ENCODE peak calls at places on chromosomes 2 and 18, in nine cellular contexts. M is hepatocyte, O is fibroblast of lung, R is HepG2, Y is K562, U is DND-41, P is IMR-90, Q is astrocyte, B is H9. J is an unnamed sample.

GRCh38 chr2:17879137-17879912 is 858 bp downstream of the KCNS3 start:
- DNase-seq in M (peak), O (peak), R (no peak), Y (peak), U (no peak), P (peak), Q (peak), B (peak), J (peak)

GRCh38 chr18:12308386-12309100 is 502 bp downstream of the TUBB6 start:
- DNase-seq in M (peak), O (peak), R (peak), Y (peak), U (no peak), P (peak), Q (peak), B (peak), J (peak)

GRCh38 chr2:238267341-238267710 is 21.1 kb downstream of the PER2 start:
- DNase-seq in M (no peak), O (peak), R (no peak), Y (no peak), U (no peak), P (peak), Q (no peak), B (no peak), J (no peak)

GRCh38 chr2:33275689-33276444 is 200.6 kb upstream of the RASGRP3 start:
- DNase-seq in M (peak), O (peak), R (peak), Y (peak), U (no peak), P (peak), Q (peak), B (no peak), J (peak)

GRCh38 chr2:205612661-205613060 is 69.6 kb upstream of the NRP2 start:
- DNase-seq in M (no peak), O (peak), R (no peak), Y (peak), U (peak), P (no peak), Q (no peak), B (no peak), J (no peak)

GRCh38 chr18:74976331-74976909 is 232.5 kb downstream of the PTGR3 start:
- DNase-seq in M (no peak), O (no peak), R (peak), Y (no peak), U (no peak), P (no peak), Q (no peak), B (no peak), J (no peak)

GRCh38 chr2:99689135-99689742 is 199.4 kb upstream of the REV1 start:
- DNase-seq in M (no peak), O (no peak), R (no peak), Y (no peak), U (no peak), P (no peak), Q (no peak), B (no peak), J (peak)

GRCh38 chr2:148917431-148917830 is 42.4 kb downstream of the KIF5C start:
- DNase-seq in M (no peak), O (no peak), R (no peak), Y (no peak), U (no peak), P (no peak), Q (no peak), B (no peak), J (no peak)

GRCh38 chr2:124763611-124764010 is 738.5 kb downstream of the CNTNAP5 start:
- DNase-seq in M (no peak), O (no peak), R (no peak), Y (no peak), U (no peak), P (no peak), Q (no peak), B (no peak), J (no peak)

GRCh38 chr2:47203996-47204395 is 48.9 kb upstream of the STPG4 start:
- DNase-seq in M (no peak), O (no peak), R (no peak), Y (no peak), U (no peak), P (no peak), Q (no peak), B (no peak), J (no peak)

GRCh38 chr2:204763974-204764703 is 218.9 kb downstream of the PARD3B start:
- DNase-seq in M (no peak), O (no peak), R (no peak), Y (no peak), U (no peak), P (no peak), Q (no peak), B (no peak), J (no peak)

GRCh38 chr2:88880441-88880953 is 189.0 kb downstream of the RPIA start:
- DNase-seq in M (peak), O (peak), R (peak), Y (peak), U (peak), P (peak), Q (peak), B (no peak), J (no peak)

GRCh38 chr2:86337235-86338099 is at the start of gene REEP1:
- DNase-seq in M (peak), O (peak), R (no peak), Y (no peak), U (no peak), P (no peak), Q (no peak), B (peak), J (peak)

GRCh38 chr2:37454851-37455762 is 110.7 kb downstream of the QPCT start:
- DNase-seq in M (no peak), O (peak), R (no peak), Y (no peak), U (no peak), P (no peak), Q (peak), B (no peak), J (peak)

GRCh38 chr18:43193336-43193735 is 77.9 kb upstream of the RIT2 start:
- DNase-seq in M (no peak), O (no peak), R (no peak), Y (no peak), U (no peak), P (no peak), Q (no peak), B (no peak), J (no peak)

GRCh38 chr2:8094571-8094970 is 587.3 kb upstream of the ID2 start:
- DNase-seq in M (no peak), O (peak), R (no peak), Y (no peak), U (no peak), P (no peak), Q (peak), B (no peak), J (no peak)

GRCh38 chr18:9017900-9018217 is 84.6 kb upstream of the NDUFV2 start:
- DNase-seq in M (no peak), O (peak), R (no peak), Y (no peak), U (no peak), P (peak), Q (peak), B (no peak), J (no peak)

GRCh38 chr2:170022692-170023091 is 155.3 kb upstream of the MYO3B start:
- DNase-seq in M (no peak), O (peak), R (no peak), Y (no peak), U (no peak), P (peak), Q (peak), B (no peak), J (no peak)

GRCh38 chr2:235612551-235612950 is 118.7 kb downstream of the AGAP1 start:
- DNase-seq in M (no peak), O (no peak), R (no peak), Y (no peak), U (no peak), P (no peak), Q (no peak), B (no peak), J (no peak)

DNA sequence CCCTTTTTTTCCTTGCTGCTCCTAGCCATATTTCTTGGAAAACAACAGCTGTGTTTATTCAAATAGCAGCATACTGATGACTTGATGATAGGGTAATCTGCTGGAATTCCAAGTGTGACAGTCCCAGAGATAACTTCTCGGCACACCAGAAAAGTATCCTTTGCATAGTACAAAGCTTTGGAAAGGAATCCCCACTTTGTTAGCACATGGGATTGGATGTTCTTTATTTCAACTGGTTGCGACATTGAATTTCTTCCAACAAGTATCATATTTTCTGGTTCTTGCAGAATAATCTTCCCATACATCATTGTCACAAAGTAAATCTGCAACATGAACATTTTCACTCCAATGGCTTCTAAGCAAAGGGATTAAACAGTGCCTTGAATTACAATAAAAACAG is 445.8 kb upstream of the ACVR2A start:
- DNase-seq in M (no peak), O (peak), R (no peak), Y (no peak), U (no peak), P (no peak), Q (no peak), B (no peak), J (no peak)
- H3K4me2 ChIP-seq in M (no peak), O (no peak), R (no peak), Y (no peak), U (no peak), P (no peak), Q (no peak), B (no peak), J (no peak)

GRCh38 chr2:12090590-12090989 is 344.2 kb downstream of the LPIN1 start:
- DNase-seq in M (no peak), O (peak), R (no peak), Y (no peak), U (no peak), P (no peak), Q (no peak), B (no peak), J (no peak)
- H2AFZ ChIP-seq in M (no peak), O (no peak), R (no peak), Y (peak), U (no peak), P (no peak), Q (no peak), B (no peak), J (peak)

GRCh38 chr2:232162191-232162590 is 200.7 kb downstream of the DIS3L2 start:
- DNase-seq in M (no peak), O (peak), R (no peak), Y (no peak), U (no peak), P (peak), Q (peak), B (no peak), J (no peak)
- H3K4me2 ChIP-seq in M (no peak), O (no peak), R (no peak), Y (no peak), U (no peak), P (no peak), Q (no peak), B (no peak), J (no peak)

DNA sequence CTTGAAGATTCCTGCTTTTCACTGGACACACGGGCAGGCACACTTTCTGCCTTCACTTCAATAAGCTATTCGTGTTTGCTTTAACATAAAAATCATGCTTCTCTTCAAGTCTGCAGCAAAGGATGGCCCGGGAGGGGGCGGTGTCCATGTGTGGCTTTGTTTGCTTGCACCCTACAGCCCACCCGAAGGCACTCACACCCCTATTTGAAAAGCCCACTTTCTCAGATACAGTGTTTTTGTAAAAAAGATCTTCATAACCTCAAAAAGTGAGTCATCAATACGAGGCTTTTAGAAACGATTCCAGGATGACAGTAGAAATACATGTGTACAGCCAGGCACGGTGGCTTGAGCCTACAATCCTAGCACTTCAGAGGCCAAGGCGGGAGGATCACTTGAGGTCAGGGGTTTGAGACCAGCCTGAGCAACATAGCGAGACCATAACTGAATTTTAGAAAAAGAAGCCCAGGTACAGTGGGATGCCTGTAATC is 36.5 kb upstream of the HPCAL1 start:
- DNase-seq in M (no peak), O (peak), R (no peak), Y (no peak), U (no peak), P (peak), Q (peak), B (no peak), J (peak)
- H2AFZ ChIP-seq in M (no peak), O (no peak), R (no peak), Y (no peak), U (no peak), P (no peak), Q (no peak), B (no peak), J (no peak)

DNA sequence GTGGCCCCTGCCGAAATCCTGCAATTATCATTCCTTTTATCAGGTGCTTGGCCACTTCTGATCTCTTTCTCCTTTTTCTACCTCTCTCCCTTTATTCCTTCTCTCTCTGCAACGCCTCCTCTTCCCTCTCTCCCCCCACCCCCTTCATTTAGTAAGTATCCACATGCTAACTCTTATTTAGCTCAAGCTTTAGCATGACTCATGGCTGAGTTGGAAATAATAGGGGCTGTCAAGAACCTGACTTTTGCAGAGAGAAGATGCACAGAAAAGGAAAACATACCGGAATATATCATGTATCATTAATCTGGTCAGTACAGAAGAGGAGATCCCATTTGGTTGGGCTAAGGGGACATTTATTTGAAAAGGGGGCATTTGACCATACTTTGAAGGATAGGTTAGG is 33.1 kb downstream of the FAM171B start:
- DNase-seq in M (no peak), O (peak), R (no peak), Y (no peak), U (no peak), P (peak), Q (peak), B (no peak), J (peak)
- H3K4me2 ChIP-seq in M (no peak), O (no peak), R (no peak), Y (no peak), U (no peak), P (no peak), Q (peak), B (no peak), J (no peak)

DNA sequence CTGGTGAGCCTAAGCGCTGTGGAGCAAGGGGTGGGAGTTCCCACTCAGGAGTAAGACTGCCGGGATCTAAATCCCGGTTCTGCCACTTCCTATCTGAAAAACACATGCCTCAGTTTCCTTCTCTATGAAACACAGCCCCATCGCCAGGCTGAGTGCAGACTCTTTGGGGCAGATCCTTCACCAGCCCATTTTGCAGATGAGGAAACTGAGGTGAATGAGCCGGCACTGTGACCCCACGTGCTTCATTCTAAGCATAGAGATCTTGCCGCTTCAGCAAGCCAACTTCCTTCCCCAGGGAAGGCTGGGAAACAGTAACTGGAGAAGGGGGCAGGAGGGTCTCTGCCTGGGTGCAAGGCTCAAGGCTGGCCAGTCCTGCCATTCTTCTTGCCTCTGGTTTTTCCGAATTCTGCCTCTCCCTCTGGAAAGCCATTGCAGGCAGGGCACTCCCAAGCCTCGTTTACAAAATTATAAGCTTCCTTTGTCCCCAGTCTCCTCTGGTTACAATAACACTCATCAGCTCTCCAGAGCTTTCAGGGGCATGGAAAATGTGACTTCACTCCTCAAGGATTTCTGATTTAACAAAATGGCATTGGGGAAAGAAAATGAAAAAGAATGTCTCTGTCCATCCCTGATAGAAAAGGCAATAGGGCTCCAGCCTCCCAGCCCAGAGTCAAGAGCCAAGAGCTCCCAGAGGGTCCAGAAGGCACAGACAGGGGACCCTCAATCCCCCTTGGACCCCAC is 249.2 kb downstream of the TNS1 start:
- DNase-seq in M (peak), O (peak), R (no peak), Y (no peak), U (no peak), P (peak), Q (peak), B (no peak), J (no peak)
- H2AFZ ChIP-seq in M (no peak), O (no peak), R (no peak), Y (no peak), U (no peak), P (no peak), Q (no peak), B (no peak), J (no peak)

GRCh38 chr2:54553075-54553474 is 96.9 kb downstream of the SPTBN1 start:
- DNase-seq in M (no peak), O (no peak), R (no peak), Y (no peak), U (no peak), P (no peak), Q (no peak), B (no peak), J (no peak)

GRCh38 chr2:54549912-54550518 is 93.9 kb downstream of the SPTBN1 start:
- DNase-seq in M (peak), O (no peak), R (no peak), Y (no peak), U (no peak), P (no peak), Q (no peak), B (no peak), J (no peak)

GRCh38 chr2:54551123-54551756 is 95.1 kb downstream of the SPTBN1 start:
- DNase-seq in M (no peak), O (no peak), R (no peak), Y (no peak), U (no peak), P (no peak), Q (no peak), B (peak), J (no peak)

GRCh38 chr2:54549430-54549829 is 93.3 kb downstream of the SPTBN1 start:
- DNase-seq in M (no peak), O (no peak), R (no peak), Y (no peak), U (no peak), P (no peak), Q (no peak), B (no peak), J (no peak)

DNA sequence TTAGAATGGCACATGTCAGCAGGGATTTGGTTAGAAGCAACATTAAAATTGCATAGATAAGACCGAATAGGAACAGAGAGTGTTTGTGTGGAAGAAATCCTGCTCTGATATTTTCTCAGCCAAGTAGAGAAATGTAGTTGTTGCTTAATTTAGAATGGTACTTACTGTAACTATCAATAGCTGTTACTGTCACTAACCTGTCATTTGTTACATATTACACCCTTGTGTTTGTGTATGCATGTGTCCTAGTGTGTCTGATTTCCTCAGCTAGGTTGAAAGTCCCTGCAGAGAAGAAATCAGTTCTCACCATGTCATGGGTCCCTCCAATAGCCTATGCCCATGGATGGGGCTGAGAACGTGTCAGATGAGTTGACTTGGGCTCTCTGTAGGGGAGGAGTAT is 94.4 kb downstream of the SPTBN1 start:
- DNase-seq in M (no peak), O (no peak), R (no peak), Y (no peak), U (no peak), P (no peak), Q (no peak), B (no peak), J (no peak)
- H3K4me2 ChIP-seq in M (peak), O (no peak), R (no peak), Y (no peak), U (no peak), P (no peak), Q (no peak), B (no peak), J (no peak)

GRCh38 chr2:65565681-65566080 is 133.3 kb upstream of the SPRED2 start:
- DNase-seq in M (no peak), O (no peak), R (no peak), Y (no peak), U (no peak), P (no peak), Q (no peak), B (no peak), J (no peak)
- H2AFZ ChIP-seq in M (no peak), O (no peak), R (no peak), Y (no peak), U (no peak), P (peak), Q (no peak), B (no peak), J (no peak)

DNA sequence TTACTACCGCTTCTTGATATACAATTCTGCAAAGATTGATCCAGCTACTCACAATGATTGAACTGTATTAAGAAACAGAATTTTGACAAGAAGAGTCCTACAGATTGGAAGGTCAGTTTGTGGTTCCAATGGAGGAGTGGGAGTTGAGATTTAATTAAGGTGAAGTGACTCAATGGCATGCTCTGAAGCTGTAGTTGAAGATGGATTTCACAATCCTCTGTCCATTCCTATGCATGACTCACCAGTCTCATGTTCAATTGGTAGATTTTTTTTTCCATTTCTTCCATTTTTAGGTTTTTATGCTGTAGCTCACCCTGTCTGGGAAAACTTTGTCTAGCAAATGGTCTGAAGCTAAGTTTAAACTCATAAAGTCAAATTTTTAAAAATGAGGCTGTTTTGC is 83.3 kb downstream of the DPP4 start:
- DNase-seq in M (peak), O (peak), R (peak), Y (no peak), U (no peak), P (peak), Q (peak), B (no peak), J (peak)
- H3K4me2 ChIP-seq in M (no peak), O (no peak), R (no peak), Y (no peak), U (no peak), P (no peak), Q (peak), B (no peak), J (no peak)

GRCh38 chr2:19846030-19846429 is 55.8 kb downstream of the TTC32 start:
- DNase-seq in M (no peak), O (no peak), R (no peak), Y (no peak), U (no peak), P (no peak), Q (no peak), B (no peak), J (no peak)

GRCh38 chr2:19847486-19847885 is 54.3 kb downstream of the TTC32 start:
- DNase-seq in M (no peak), O (no peak), R (no peak), Y (no peak), U (no peak), P (no peak), Q (no peak), B (peak), J (no peak)

GRCh38 chr2:19845323-19845920 is 56.4 kb downstream of the TTC32 start:
- DNase-seq in M (no peak), O (no peak), R (no peak), Y (no peak), U (no peak), P (no peak), Q (no peak), B (no peak), J (no peak)

GRCh38 chr2:19848029-19848750 is 53.6 kb downstream of the TTC32 start:
- DNase-seq in M (no peak), O (no peak), R (no peak), Y (no peak), U (no peak), P (no peak), Q (no peak), B (peak), J (no peak)

GRCh38 chr2:19846567-19846966 is 55.2 kb downstream of the TTC32 start:
- DNase-seq in M (no peak), O (no peak), R (no peak), Y (no peak), U (no peak), P (no peak), Q (no peak), B (no peak), J (no peak)
- H2AFZ ChIP-seq in M (no peak), O (no peak), R (no peak), Y (no peak), U (no peak), P (no peak), Q (no peak), B (no peak), J (no peak)